ENCODE peak calls at places on chromosomes 4 and X, in four cellular contexts. One of them, this sample, is unnamed.

GRCh38 chr4:81314196-81314896 is 99.3 kb upstream of the PRKG2 start:
- DNase-seq in naive thymus-derived CD4-positive, alpha-beta T cell: no peak
- DNase-seq in SK-N-SH: no peak
- DNase-seq in HL-60: no peak
- DNase-seq in this sample: no peak

GRCh38 chr4:107951551-107951950 is 20.2 kb downstream of the CYP2U1 start:
- DNase-seq in naive thymus-derived CD4-positive, alpha-beta T cell: no peak
- DNase-seq in SK-N-SH: no peak
- DNase-seq in HL-60: no peak
- DNase-seq in this sample: no peak

GRCh38 chr4:86014599-86014998 is 345.3 kb downstream of the MAPK10 start:
- DNase-seq in SK-N-SH: no peak
- DNase-seq in naive thymus-derived CD4-positive, alpha-beta T cell: no peak
- DNase-seq in HL-60: no peak
- DNase-seq in this sample: no peak

GRCh38 chr4:37889849-37890500 is 909 bp upstream of the TBC1D1 start:
- DNase-seq in SK-N-SH: peak; percentile 48
- DNase-seq in HL-60: no peak
- DNase-seq in naive thymus-derived CD4-positive, alpha-beta T cell: no peak
- DNase-seq in this sample: peak; percentile 81

GRCh38 chr4:84966382-84967291 is at the start of gene WDFY3:
- DNase-seq in HL-60: peak; percentile 92
- DNase-seq in naive thymus-derived CD4-positive, alpha-beta T cell: no peak
- DNase-seq in SK-N-SH: peak; percentile 88
- DNase-seq in this sample: peak; percentile 89

GRCh38 chr4:118740869-118741268 is 55.7 kb downstream of the METTL14 start:
- DNase-seq in SK-N-SH: peak; percentile 10
- DNase-seq in naive thymus-derived CD4-positive, alpha-beta T cell: no peak
- DNase-seq in HL-60: no peak
- DNase-seq in this sample: no peak

GRCh38 chr4:187632260-187633010 is 363.1 kb upstream of the ZFP42 start:
- DNase-seq in HL-60: no peak
- DNase-seq in SK-N-SH: no peak
- DNase-seq in naive thymus-derived CD4-positive, alpha-beta T cell: no peak
- DNase-seq in this sample: no peak

GRCh38 chrX:48613502-48614160 is 16.3 kb downstream of the WDR13 start:
- DNase-seq in HL-60: no peak
- DNase-seq in SK-N-SH: no peak
- DNase-seq in naive thymus-derived CD4-positive, alpha-beta T cell: no peak
- DNase-seq in this sample: no peak

GRCh38 chrX:40006025-40007017 is 91.4 kb downstream of the BCOR start:
- DNase-seq in HL-60: peak; percentile 12
- DNase-seq in naive thymus-derived CD4-positive, alpha-beta T cell: no peak
- DNase-seq in SK-N-SH: peak; percentile 21
- DNase-seq in this sample: peak; percentile 83

GRCh38 chr4:1568855-1569460 is 115.2 kb downstream of the FAM53A start:
- DNase-seq in naive thymus-derived CD4-positive, alpha-beta T cell: no peak
- DNase-seq in HL-60: no peak
- DNase-seq in SK-N-SH: no peak
- DNase-seq in this sample: peak; percentile 29

DNA sequence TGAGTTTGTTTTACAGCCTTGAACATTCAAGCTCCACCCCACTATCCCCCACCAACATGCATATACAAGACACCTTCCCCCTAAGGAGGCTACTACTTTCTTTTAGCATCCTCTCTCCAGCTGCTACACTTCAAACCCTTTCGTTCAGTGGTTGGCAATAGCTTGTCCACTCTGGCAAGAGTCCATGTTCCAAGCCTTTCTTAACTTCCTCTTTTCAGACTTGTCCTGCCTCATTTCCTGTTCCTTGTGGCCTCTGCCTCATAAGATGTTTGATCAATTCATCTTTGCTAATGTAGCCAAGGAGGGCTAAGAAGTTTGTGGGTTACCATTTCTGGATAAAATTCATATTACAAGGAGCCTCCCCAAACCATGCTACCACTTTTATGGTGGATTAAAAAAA is 20.8 kb upstream of the ZCCHC12 start:
- DNase-seq in HL-60: peak; percentile 48
- DNase-seq in SK-N-SH: no peak
- DNase-seq in naive thymus-derived CD4-positive, alpha-beta T cell: no peak
- DNase-seq in this sample: no peak
- H3K27ac ChIP-seq in HL-60: no peak overlapping the region
- H3K27ac ChIP-seq in SK-N-SH: no peak overlapping the region
- H3K27ac ChIP-seq in naive thymus-derived CD4-positive, alpha-beta T cell: no peak overlapping the region
- H3K27ac ChIP-seq in this sample: no peak overlapping the region

DNA sequence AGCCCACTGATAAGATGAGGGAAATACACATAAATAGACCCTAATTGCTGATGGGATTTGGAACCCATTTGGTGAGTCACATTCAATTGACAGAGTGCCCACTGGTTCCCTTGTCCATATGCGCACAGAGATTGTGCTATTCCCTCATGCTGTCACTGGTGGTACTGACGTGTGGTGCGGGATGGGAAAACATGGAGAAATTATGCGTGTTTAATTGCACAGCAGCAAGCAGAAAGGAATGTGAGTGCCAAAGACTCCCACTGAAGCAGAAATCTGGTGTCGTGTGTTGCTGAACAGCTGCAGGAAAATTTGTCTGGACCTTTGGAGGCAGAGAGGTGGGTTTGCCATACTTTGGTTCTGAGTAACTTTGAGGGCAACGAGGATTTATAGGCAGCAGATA is 92.2 kb downstream of the NHSL2 start:
- DNase-seq in SK-N-SH: no peak
- DNase-seq in HL-60: no peak
- DNase-seq in naive thymus-derived CD4-positive, alpha-beta T cell: no peak
- DNase-seq in this sample: no peak
- H3K27ac ChIP-seq in SK-N-SH: no peak overlapping the region
- H3K27ac ChIP-seq in HL-60: no peak overlapping the region
- H3K27ac ChIP-seq in naive thymus-derived CD4-positive, alpha-beta T cell: no peak overlapping the region
- H3K27ac ChIP-seq in this sample: no peak overlapping the region

DNA sequence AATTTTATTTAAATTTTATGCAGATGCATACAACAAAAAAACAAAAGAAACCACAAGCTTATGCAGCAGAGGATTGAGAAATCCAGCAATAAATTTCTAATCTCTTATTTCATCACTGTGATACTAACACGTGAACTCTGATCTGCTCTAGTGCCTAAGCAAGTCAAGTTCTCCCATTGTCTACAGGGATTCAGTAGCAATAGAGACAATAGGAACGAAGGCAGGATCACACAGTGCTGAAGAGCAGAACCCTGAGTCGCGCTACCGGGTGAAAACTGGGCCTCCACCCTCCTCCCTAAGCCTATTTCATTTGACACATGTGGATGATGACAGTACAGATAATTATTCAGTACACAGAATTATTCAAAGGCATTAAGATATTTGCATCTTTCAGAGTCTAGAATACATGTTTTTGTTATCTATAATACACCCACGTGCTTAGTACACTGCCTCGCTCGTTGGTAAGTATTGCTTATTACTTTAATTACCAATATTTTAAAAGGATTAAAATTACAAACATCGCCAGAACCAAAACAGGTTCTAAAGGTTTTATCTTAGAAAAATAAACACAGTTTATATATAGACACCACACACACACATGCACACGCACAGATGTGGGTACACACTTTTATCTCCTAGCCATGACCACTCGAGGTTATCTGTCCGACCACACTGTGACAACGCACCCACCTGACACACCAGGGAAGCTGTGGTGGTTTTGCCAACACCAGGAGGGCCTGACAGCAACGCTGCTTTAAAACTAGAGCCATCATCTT is 60.1 kb downstream of the RFC1 start:
- DNase-seq in HL-60: no peak
- DNase-seq in naive thymus-derived CD4-positive, alpha-beta T cell: no peak
- DNase-seq in SK-N-SH: no peak
- DNase-seq in this sample: no peak
- H3K27ac ChIP-seq in HL-60: no peak overlapping the region
- H3K27ac ChIP-seq in naive thymus-derived CD4-positive, alpha-beta T cell: no peak overlapping the region
- H3K27ac ChIP-seq in SK-N-SH: no peak overlapping the region
- H3K27ac ChIP-seq in this sample: no peak overlapping the region

DNA sequence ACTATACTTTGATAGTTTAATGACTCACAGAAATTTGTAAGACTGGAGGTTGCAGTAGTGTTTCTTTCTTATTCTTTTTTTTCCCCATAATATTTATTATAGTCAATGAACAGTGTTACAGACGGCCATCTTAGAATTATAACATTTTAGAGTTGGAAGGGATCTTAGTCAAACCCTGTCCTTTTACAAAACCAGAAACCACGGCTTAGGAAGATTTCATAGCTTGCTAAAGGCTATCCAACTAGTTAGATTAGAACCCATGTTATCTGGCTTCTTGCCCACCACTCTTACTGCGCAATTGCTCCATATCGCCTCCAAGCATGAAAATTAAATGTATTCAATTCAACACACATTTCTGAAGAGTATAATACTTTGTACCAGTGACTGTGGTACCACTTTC is 1.1 kb downstream of the XIAP start:
- DNase-seq in SK-N-SH: no peak
- DNase-seq in naive thymus-derived CD4-positive, alpha-beta T cell: no peak
- DNase-seq in HL-60: no peak
- DNase-seq in this sample: no peak
- H3K27ac ChIP-seq in SK-N-SH: peak overlapping the region; percentile 90
- H3K27ac ChIP-seq in naive thymus-derived CD4-positive, alpha-beta T cell: peak overlapping the region; percentile 93
- H3K27ac ChIP-seq in HL-60: peak overlapping the region; percentile 97
- H3K27ac ChIP-seq in this sample: no peak overlapping the region

GRCh38 chrX:19679787-19680186 is 164.5 kb upstream of the MAP3K15 start:
- DNase-seq in HL-60: no peak
- DNase-seq in naive thymus-derived CD4-positive, alpha-beta T cell: no peak
- DNase-seq in SK-N-SH: no peak
- DNase-seq in this sample: no peak

GRCh38 chrX:19677121-19677520 is 161.8 kb upstream of the MAP3K15 start:
- DNase-seq in naive thymus-derived CD4-positive, alpha-beta T cell: no peak
- DNase-seq in SK-N-SH: no peak
- DNase-seq in HL-60: no peak
- DNase-seq in this sample: no peak

GRCh38 chrX:19682712-19683331 is 167.5 kb upstream of the MAP3K15 start:
- DNase-seq in HL-60: peak; percentile 34
- DNase-seq in SK-N-SH: peak; percentile 55
- DNase-seq in naive thymus-derived CD4-positive, alpha-beta T cell: peak; percentile 87
- DNase-seq in this sample: peak; percentile 84

GRCh38 chrX:19680580-19680979 is 165.3 kb upstream of the MAP3K15 start:
- DNase-seq in SK-N-SH: no peak
- DNase-seq in HL-60: no peak
- DNase-seq in naive thymus-derived CD4-positive, alpha-beta T cell: no peak
- DNase-seq in this sample: no peak

DNA sequence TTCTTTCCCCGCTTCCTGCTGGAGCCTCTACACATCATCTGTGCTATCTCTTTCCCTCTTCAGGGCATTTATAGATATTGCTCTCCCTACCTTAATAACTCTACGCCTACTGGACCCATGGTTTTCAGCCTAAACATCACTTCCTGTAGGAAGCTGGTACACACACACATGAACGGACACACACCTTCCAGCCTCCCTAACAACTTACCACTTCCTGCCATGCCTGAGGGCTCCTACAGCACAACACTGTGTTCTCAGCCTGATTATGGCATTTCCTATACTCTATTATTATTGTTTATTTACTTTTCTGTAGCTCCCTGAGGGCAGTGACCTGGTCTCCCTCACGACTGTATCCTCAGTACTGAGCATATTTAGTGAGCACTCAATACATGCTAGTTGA is 163.6 kb upstream of the MAP3K15 start:
- DNase-seq in naive thymus-derived CD4-positive, alpha-beta T cell: peak; percentile 33
- DNase-seq in HL-60: no peak
- DNase-seq in SK-N-SH: no peak
- DNase-seq in this sample: no peak
- H3K27ac ChIP-seq in naive thymus-derived CD4-positive, alpha-beta T cell: peak overlapping the region; percentile 53
- H3K27ac ChIP-seq in HL-60: no peak overlapping the region
- H3K27ac ChIP-seq in SK-N-SH: no peak overlapping the region
- H3K27ac ChIP-seq in this sample: no peak overlapping the region

GRCh38 chr4:99379571-99379970 is 27.0 kb upstream of the ADH1C start:
- DNase-seq in naive thymus-derived CD4-positive, alpha-beta T cell: no peak
- DNase-seq in SK-N-SH: no peak
- DNase-seq in HL-60: no peak
- DNase-seq in this sample: no peak

GRCh38 chr4:99383833-99384392 is 31.4 kb upstream of the ADH1C start:
- DNase-seq in HL-60: no peak
- DNase-seq in naive thymus-derived CD4-positive, alpha-beta T cell: no peak
- DNase-seq in SK-N-SH: no peak
- DNase-seq in this sample: no peak

GRCh38 chr4:99382745-99383360 is 30.3 kb upstream of the ADH1C start:
- DNase-seq in naive thymus-derived CD4-positive, alpha-beta T cell: no peak
- DNase-seq in SK-N-SH: no peak
- DNase-seq in HL-60: no peak
- DNase-seq in this sample: no peak

GRCh38 chr4:99381588-99382175 is 29.1 kb upstream of the ADH1C start:
- DNase-seq in SK-N-SH: no peak
- DNase-seq in HL-60: no peak
- DNase-seq in naive thymus-derived CD4-positive, alpha-beta T cell: no peak
- DNase-seq in this sample: no peak

GRCh38 chr4:99383381-99383780 is 30.8 kb upstream of the ADH1C start:
- DNase-seq in naive thymus-derived CD4-positive, alpha-beta T cell: no peak
- DNase-seq in HL-60: no peak
- DNase-seq in SK-N-SH: no peak
- DNase-seq in this sample: no peak
- H3K27ac ChIP-seq in naive thymus-derived CD4-positive, alpha-beta T cell: no peak overlapping the region
- H3K27ac ChIP-seq in HL-60: no peak overlapping the region
- H3K27ac ChIP-seq in SK-N-SH: peak overlapping the region; percentile 53
- H3K27ac ChIP-seq in this sample: peak overlapping the region; percentile 96

DNA sequence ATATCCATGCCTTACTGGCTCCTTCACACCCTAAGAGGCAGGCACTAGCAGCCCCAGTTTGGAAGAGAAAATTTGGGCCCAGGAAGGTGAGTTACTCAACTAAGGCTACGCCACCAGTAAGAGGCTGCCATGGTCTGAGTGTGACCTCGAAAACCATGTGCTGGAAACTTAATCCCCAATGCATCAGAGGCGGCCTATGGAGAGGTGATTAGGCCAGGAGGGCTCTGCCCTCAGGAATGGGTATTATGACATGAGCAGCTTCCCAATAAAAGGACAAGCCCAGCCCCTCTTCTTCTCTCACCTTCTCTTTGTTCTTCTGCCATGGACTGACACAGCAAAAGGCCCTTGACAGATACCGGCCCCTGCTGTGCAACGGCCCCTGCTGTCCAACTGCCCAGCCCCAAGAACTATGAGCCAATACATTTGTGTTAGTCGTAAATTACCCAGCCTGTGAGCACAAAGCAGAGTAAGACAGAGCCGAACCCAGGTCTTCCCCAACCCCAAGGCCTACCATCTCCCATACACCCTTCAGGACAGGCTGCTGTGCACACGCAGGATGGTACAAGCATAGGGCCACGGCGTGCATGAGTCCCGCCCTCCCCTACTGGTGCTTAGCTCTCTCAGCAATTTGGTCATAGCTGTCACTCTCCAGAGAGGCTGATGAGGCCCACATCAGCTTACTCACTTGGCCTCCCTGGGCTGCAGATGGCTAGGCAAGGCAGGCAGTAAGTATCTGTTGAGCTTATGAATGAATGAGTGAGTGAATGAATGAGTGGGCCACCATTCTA is 14.2 kb downstream of the WDR1 start:
- DNase-seq in naive thymus-derived CD4-positive, alpha-beta T cell: no peak
- DNase-seq in HL-60: no peak
- DNase-seq in SK-N-SH: no peak
- DNase-seq in this sample: no peak
- H3K27ac ChIP-seq in naive thymus-derived CD4-positive, alpha-beta T cell: peak overlapping the region; percentile 67
- H3K27ac ChIP-seq in HL-60: no peak overlapping the region
- H3K27ac ChIP-seq in SK-N-SH: no peak overlapping the region
- H3K27ac ChIP-seq in this sample: peak overlapping the region; percentile 47

DNA sequence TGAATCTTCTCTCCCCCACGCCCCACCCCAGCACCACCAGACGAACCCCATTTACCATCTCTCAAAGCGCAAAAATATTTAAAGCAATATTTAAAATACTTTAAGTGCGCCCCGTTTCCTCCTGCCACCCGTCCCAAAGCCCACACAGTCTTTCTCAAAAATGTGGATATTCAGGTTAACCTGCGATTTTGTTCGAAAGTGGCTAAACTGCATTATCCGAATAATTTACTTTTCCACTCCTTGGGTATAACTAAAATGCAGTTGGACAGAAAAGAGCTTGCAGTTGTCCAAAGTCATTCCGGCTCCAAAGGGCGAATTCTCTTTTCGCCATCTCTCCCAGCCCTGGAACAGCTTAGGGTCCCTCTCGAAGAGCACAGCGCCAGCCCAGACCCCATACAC is 662 bp downstream of the SMIM43 start:
- DNase-seq in naive thymus-derived CD4-positive, alpha-beta T cell: no peak
- DNase-seq in HL-60: no peak
- DNase-seq in SK-N-SH: no peak
- DNase-seq in this sample: no peak
- H3K27ac ChIP-seq in naive thymus-derived CD4-positive, alpha-beta T cell: no peak overlapping the region
- H3K27ac ChIP-seq in HL-60: no peak overlapping the region
- H3K27ac ChIP-seq in SK-N-SH: no peak overlapping the region
- H3K27ac ChIP-seq in this sample: no peak overlapping the region

This sample was measured in aorta.